ENCODE peak calls at places on chromosomes 1 and 21, in four cellular contexts. E, Y, R and G are unnamed samples.

GRCh38 chr1:9845914-9846313 is 22.1 kb upstream of the CLSTN1 start:
- DNase-seq in Y (no peak), E (no peak), R (peak), G (no peak)

GRCh38 chr1:47675047-47675675 is 237.3 kb downstream of the FOXD2 start:
- DNase-seq in R (peak), Y (no peak), E (no peak), G (no peak)

GRCh38 chr1:248849152-248849551 is 9.7 kb downstream of the ZNF692 start:
- DNase-seq in E (no peak), Y (no peak), R (no peak), G (no peak)

GRCh38 chr1:151399890-151400235 is 490 bp downstream of the PSMB4 start:
- DNase-seq in Y (peak), R (no peak), E (no peak), G (no peak)

GRCh38 chr1:94783342-94784264 is 36.6 kb upstream of the SLC44A3 start:
- DNase-seq in R (no peak), E (peak), Y (no peak), G (no peak)

GRCh38 chr1:1376551-1377226 is 1.7 kb upstream of the AURKAIP1 start:
- DNase-seq in E (no peak), Y (no peak), R (no peak), G (no peak)

GRCh38 chr21:30629173-30629572 is 5.8 kb upstream of the KRTAP20-2 start:
- DNase-seq in Y (no peak), R (no peak), E (no peak), G (no peak)

GRCh38 chr1:119808972-119809550 is 2.2 kb downstream of the REG4 start:
- DNase-seq in R (peak), Y (peak), E (peak), G (peak)

GRCh38 chr1:33454646-33455282 is 17.7 kb upstream of the ZSCAN20 start:
- DNase-seq in Y (no peak), E (no peak), R (no peak), G (no peak)

GRCh38 chr21:46318464-46318845 is 5.2 kb downstream of the C21orf58 start:
- DNase-seq in E (no peak), Y (no peak), R (no peak), G (no peak)

GRCh38 chr1:34166191-34167090 is 1.4 kb upstream of the CSMD2 start:
- DNase-seq in Y (peak), R (peak), E (no peak), G (peak)

GRCh38 chr1:81654147-81654546 is 146.6 kb upstream of the ADGRL2 start:
- DNase-seq in E (no peak), Y (no peak), R (no peak), G (no peak)

GRCh38 chr1:183023146-183023600 is at the start of gene LAMC1:
- DNase-seq in R (peak), E (peak), Y (peak), G (peak)

GRCh38 chr1:237562247-237562823 is 328.4 kb downstream of the ZP4 start:
- DNase-seq in E (no peak), R (no peak), Y (peak), G (no peak)

GRCh38 chr1:111605553-111605952 is 14.0 kb upstream of the RAP1A start:
- DNase-seq in Y (no peak), E (no peak), R (no peak), G (no peak)

GRCh38 chr1:170735366-170736263 is 71.7 kb downstream of the PRRX1 start:
- DNase-seq in E (no peak), Y (no peak), R (no peak), G (no peak)

GRCh38 chr21:18772404-18772803 is 368.8 kb upstream of the TMPRSS15 start:
- DNase-seq in Y (no peak), E (no peak), R (no peak), G (no peak)

GRCh38 chr1:224183591-224184312 is 712 bp downstream of the DEGS1 start:
- DNase-seq in R (peak), Y (peak), E (peak), G (peak)

GRCh38 chr21:45799765-45800338 is 156.3 kb downstream of the PCBP3 start:
- DNase-seq in Y (no peak), E (no peak), R (no peak), G (no peak)

GRCh38 chr1:151539321-151540020 is 638 bp upstream of the TUFT1 start:
- DNase-seq in R (peak), Y (peak), E (peak), G (peak)

GRCh38 chr1:175900171-175900570 is 156.8 kb upstream of the TNR start:
- DNase-seq in E (no peak), Y (no peak), R (no peak), G (no peak)

GRCh38 chr1:86542626-86543025 is 4.3 kb upstream of the CLCA4 start:
- DNase-seq in R (no peak), Y (no peak), E (no peak), G (no peak)

GRCh38 chr1:27430903-27431653 is 38.7 kb downstream of the GPR3 start:
- DNase-seq in Y (no peak), E (no peak), R (no peak), G (no peak)

GRCh38 chr1:180778782-180779398 is 133.8 kb upstream of the KIAA1614 start:
- DNase-seq in R (peak), Y (peak), E (no peak), G (no peak)

GRCh38 chr1:31701137-31701736 is 2.6 kb downstream of the COL16A1 start:
- DNase-seq in E (peak), Y (no peak), R (no peak), G (peak)

GRCh38 chr1:54168206-54168965 is 15.6 kb upstream of the CDCP2 start:
- DNase-seq in Y (no peak), E (no peak), R (no peak), G (no peak)

GRCh38 chr1:165207774-165208359 is 148.6 kb downstream of the LMX1A start:
- DNase-seq in Y (no peak), R (no peak), E (no peak), G (no peak)

GRCh38 chr1:237411621-237412020 is 369.6 kb downstream of the RYR2 start:
- DNase-seq in E (no peak), Y (no peak), R (no peak), G (no peak)

GRCh38 chr1:84434081-84434755 is 35.9 kb downstream of the DNASE2B start:
- DNase-seq in E (no peak), R (no peak), Y (no peak), G (no peak)

GRCh38 chr1:64245495-64245894 is 42.1 kb downstream of the UBE2U start:
- DNase-seq in R (no peak), Y (peak), E (no peak), G (no peak)

GRCh38 chr1:31414692-31415370 is 1.8 kb downstream of the SERINC2 start:
- DNase-seq in E (no peak), Y (no peak), R (no peak), G (no peak)

GRCh38 chr1:172824199-172824598 is 165.3 kb downstream of the FASLG start:
- DNase-seq in E (no peak), Y (no peak), R (no peak), G (no peak)

GRCh38 chr1:79633456-79633855 is 626.9 kb upstream of the ADGRL4 start:
- DNase-seq in Y (no peak), R (no peak), E (no peak), G (no peak)

DNA sequence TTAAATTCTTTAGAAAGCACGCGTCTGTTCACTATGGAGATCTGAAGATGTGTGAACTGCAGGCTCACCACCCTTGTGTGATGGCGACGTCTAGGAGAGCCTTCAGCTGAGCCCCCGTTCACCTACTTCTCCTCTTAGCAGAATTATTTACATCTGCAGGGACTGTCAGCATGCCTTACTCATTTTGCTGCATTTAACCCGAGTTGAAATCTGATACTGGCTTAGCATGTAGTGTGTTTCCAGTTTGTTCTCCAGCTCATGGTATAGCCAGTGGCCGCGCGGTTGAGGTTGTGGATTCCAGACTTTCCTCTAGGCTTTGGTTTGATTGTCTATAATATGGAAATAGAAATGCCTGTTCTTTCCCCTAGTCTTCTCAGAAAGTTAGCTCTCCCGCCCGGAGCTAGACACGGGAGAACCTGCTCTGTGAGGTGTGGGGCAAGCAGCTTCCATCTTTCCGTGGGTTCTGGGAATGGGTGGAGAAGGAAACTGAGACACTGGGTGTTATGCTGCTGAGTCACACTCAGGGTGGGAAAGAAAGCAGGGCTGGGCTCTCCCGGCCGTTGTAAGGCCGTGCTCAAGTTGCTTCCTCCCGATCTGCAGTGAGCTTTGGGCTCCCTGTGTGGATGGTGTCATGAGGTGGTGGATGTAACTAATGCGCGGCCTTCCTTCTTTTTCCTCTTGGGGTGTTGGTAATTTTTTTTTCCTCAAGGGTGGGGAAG is 206.8 kb upstream of the TMEM51 start:
- DNase-seq in E (no peak), Y (no peak), R (no peak), G (no peak)
- H3K27ac ChIP-seq in E (no peak), Y (no peak), R (no peak), G (peak)

GRCh38 chr1:186194107-186194756 is 180.8 kb downstream of the TPR start:
- DNase-seq in Y (no peak), R (no peak), E (no peak), G (no peak)

GRCh38 chr1:186191511-186191910 is 183.5 kb downstream of the TPR start:
- DNase-seq in Y (no peak), E (no peak), R (no peak), G (no peak)

GRCh38 chr1:186193224-186193623 is 181.8 kb downstream of the TPR start:
- DNase-seq in E (no peak), Y (no peak), R (no peak), G (no peak)

DNA sequence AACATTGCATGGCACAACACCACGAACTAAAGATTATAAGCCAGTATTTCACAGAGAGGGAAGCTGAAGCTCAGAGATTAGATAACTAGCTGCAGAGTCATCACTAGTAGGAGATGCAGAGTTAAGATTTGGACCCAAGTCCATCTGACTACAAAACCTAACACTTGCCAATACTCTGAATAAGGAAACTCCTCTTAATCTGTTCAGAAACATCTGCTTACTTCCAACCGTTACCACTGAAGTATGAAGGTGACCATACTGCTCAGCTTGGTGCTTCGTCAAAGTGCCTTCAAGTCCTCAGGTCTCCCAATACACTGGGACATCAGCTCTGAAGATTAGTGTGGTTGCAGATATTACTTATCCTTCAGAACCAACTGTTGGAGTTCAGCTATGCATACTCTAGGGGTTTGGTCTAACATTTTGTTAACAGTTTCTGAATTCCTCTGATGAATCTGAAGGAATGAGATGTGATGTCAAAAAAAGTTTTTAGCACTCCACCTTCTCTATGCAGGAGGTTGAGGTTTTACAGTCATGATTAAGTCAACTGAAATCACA is 179.6 kb downstream of the TPR start:
- DNase-seq in Y (no peak), R (no peak), E (no peak), G (no peak)
- H3K27ac ChIP-seq in Y (no peak), R (no peak), E (no peak), G (no peak)

DNA sequence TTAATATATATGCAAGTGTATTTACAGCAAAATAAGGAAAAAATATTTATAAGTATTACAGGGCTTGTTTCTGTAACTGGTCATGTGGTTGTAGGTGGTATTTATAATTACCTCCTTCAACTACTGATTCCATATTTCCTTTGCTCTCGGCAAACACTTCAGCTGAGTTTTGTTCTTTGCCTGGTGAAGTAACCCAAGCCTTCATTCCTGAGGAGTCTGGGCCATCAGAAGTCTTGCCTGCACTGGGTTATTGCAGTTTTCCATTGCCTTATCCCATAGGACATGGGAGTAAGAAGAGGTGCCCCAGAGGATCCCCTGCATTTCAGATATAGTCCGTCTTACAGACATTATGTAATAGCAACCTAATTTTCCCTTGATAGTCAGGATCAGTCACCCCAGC is 23.8 kb downstream of the MARK1 start:
- DNase-seq in Y (no peak), R (no peak), E (no peak), G (no peak)
- H3K27ac ChIP-seq in Y (no peak), R (no peak), E (no peak), G (no peak)

GRCh38 chr1:41420351-41420750 is 59.1 kb downstream of the FOXO6 start:
- DNase-seq in R (no peak), E (no peak), Y (no peak), G (no peak)
- H3K27ac ChIP-seq in R (no peak), E (no peak), Y (no peak), G (no peak)

DNA sequence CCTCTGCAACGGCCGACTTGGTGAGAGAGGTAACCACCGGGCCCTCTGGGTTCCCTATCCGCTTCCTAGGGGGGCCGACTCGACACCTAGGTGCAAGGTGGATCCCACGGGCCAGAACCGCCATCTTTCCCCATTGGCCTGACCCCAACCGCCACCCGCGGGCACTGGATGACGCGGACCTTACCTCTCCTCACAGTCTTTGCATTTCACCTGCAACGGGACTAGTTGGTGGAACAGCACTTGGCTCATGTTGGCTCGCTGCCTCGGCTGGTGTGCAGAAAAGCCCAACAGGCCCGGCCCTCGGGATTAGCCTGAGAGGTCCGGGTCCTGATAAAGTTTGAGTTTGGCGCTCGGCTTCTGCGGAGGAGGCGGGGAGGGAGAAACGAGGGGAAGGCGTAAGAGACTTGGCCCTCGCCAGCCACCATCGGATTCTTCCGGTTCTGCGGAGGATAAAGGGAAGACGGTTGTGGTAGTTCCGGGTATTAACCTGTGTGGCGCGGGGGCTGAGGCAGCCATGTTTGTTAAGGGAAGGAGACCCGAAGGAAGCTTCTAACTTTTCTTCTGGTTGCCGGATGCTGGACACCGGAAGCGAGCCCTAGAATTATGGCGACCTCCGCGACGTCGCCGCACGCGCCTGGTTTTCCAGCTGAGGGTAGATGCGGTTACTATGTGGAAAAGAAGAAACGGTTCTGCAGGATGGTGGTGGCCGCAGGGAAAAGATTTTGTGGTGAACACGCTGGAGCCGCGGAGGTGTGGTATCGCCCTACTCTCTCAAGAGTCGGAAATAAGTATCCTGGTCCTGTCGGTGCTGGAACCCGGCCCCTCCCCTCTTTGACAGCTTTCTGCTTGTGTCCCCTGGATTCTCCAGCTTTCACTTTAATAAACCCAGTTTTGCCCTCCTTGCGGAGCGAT is at the start of the genes SASS6 and TRMT13:
- DNase-seq in Y (peak), R (peak), E (peak), G (peak)
- H3K27ac ChIP-seq in Y (peak), R (peak), E (no peak), G (peak)